ENCODE peak calls at places on chromosomes 11 and 22, in eight cellular contexts. Q is ovary, G is aorta, V is Peyer's patch, O is heart right ventricle, K is neural progenitor cell, I is WERI-Rb-1, Z is fibroblast of lung. Y is an unnamed sample.

GRCh38 chr22:47110817-47111443 is 348.5 kb downstream of the TBC1D22A start:
- DNase-seq in K (no peak), Z (peak; percentile 45), G (no peak), V (no peak), Q (no peak), I (no peak), O (no peak), Y (no peak)

GRCh38 chr11:12164061-12165014 is 53.9 kb downstream of the MICAL2 start:
- DNase-seq in G (no peak), Q (no peak), K (no peak), I (no peak), O (no peak), V (no peak), Z (peak; percentile 99), Y (no peak)

GRCh38 chr11:48081151-48082010 is 101.0 kb downstream of the PTPRJ start:
- DNase-seq in G (peak; percentile 92), K (no peak), V (peak; percentile 48), Z (peak; percentile 92), Q (no peak), O (peak; percentile 69), I (no peak), Y (peak; percentile 93)

GRCh38 chr11:117009905-117010605 is 88.2 kb downstream of the SIK3 start:
- DNase-seq in Q (no peak), Z (peak; percentile 23), K (no peak), O (no peak), I (no peak), G (no peak), V (no peak), Y (no peak)

GRCh38 chr11:126284829-126285228 is 1.9 kb downstream of the TIRAP start:
- DNase-seq in Q (peak; percentile 82), Z (peak; percentile 94), I (no peak), V (peak; percentile 93), O (no peak), G (peak; percentile 87), K (no peak), Y (peak; percentile 88)

GRCh38 chr11:114811971-114812370 is 133.6 kb downstream of the NXPE2 start:
- DNase-seq in O (no peak), G (no peak), I (peak; percentile 84), Q (no peak), Z (no peak), K (no peak), V (no peak), Y (no peak)

GRCh38 chr22:31036671-31037550 is 44.2 kb upstream of the SMTN start:
- DNase-seq in I (no peak), Q (no peak), Z (peak; percentile 33), O (no peak), G (peak; percentile 85), V (peak; percentile 72), K (no peak), Y (peak; percentile 88)

GRCh38 chr11:9461760-9462134 is 935 bp downstream of the ZNF143 start:
- DNase-seq in O (no peak), V (no peak), Z (peak; percentile 49), I (no peak), Q (no peak), G (no peak), K (no peak), Y (no peak)

GRCh38 chr11:29260939-29261705 is 755.7 kb downstream of the KCNA4 start:
- DNase-seq in I (no peak), Z (peak; percentile 74), G (no peak), O (no peak), V (no peak), Q (no peak), K (no peak), Y (peak; percentile 30)

GRCh38 chr11:61425367-61426131 is 4.2 kb downstream of the CPSF7 start:
- DNase-seq in I (no peak), O (no peak), K (no peak), G (no peak), Z (no peak), Q (no peak), V (no peak), Y (no peak)
- H3K36me3 ChIP-seq in I (peaks cover 88% of the 10 kb centered on the region), O (peaks cover 6% of the 10 kb centered on the region), K (peaks cover 32% of the 10 kb centered on the region), G (peaks cover 8% of the 10 kb centered on the region), Z (peaks cover 18% of the 10 kb centered on the region), Q (no peaks in the 10 kb centered on the region), V (no peaks in the 10 kb centered on the region), Y (peaks cover 81% of the 10 kb centered on the region)

DNA sequence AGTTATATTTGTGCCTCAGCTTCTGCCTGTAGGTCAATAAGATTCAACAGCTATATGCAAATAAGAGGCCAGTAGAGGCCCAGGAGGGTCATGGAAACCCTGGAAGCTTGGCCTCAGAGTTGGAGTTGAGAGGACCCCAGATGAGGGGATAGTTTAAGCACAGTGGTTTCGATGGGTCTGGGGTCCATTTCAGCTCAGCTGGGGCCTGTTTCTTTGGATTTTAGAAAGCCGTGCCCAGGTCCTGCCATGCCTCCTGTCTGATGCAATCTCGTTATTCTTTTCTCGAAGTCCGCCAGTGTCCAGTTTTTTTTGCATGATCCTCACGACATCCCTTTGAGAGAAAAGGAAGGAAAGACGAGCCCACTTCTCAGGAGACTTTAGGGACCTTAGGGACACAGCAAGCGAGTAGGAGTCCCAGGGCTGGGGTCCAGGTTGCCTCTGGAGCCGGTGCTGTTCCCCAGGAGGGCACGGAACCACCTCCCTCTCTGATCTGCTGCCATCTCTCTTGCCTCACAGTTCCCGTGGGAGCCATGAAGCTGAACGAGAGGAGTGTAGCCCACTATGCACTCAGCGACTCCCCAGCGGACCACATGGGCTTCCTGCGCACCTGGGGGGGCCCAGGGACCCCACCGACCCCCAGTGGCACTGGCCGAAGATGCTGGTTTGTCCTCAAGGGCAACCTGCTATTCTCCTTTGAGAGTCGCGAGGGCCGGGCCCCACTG is 2.6 kb upstream of the SMDT1 start:
- DNase-seq in Q (peak; percentile 47), I (no peak), O (no peak), K (no peak), V (peak; percentile 33), Z (no peak), G (no peak), Y (no peak)
- H3K4me3 ChIP-seq in Q (no peak overlapping the region), I (no peak overlapping the region), O (no peak overlapping the region), K (no peak overlapping the region), V (no peak overlapping the region), Z (no peak overlapping the region), G (no peak overlapping the region), Y (no peak overlapping the region)

DNA sequence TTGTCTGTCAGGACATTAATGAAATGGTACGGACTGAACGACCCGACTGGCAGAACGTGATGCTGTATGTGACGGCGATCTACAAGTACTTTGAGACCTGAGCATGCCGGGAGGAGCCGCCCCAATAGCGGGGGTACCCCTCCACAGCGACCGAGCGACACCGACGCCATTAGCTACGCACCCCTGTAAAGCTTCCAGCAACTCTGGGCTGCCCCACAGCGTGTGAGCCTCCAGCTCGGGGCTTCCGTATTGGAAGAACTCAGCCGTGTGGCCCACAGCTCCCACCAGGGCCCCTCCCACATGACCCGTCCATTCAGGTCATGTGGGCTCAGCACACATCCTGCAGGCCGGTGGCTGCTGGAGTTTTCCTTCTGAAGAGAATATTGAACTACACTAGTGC is 12.9 kb upstream of the ADORA2A start:
- DNase-seq in K (no peak), I (no peak), Q (peak; percentile 16), V (peak; percentile 45), Z (no peak), G (peak; percentile 62), O (no peak), Y (no peak)
- H3K36me3 ChIP-seq in K (no peaks in the 10 kb centered on the region), I (peaks cover 45% of the 10 kb centered on the region), Q (peaks cover 3% of the 10 kb centered on the region), V (no peaks in the 10 kb centered on the region), Z (peaks cover 13% of the 10 kb centered on the region), G (peaks cover 2% of the 10 kb centered on the region), O (peaks cover 3% of the 10 kb centered on the region), Y (peaks cover 4% of the 10 kb centered on the region)

GRCh38 chr22:26673485-26673884 is 16.1 kb downstream of the MIAT start:
- DNase-seq in K (no peak), G (no peak), V (peak; percentile 52), Z (peak; percentile 58), O (no peak), I (no peak), Q (no peak), Y (peak; percentile 44)

GRCh38 chr22:26672060-26672471 is 14.7 kb downstream of the MIAT start:
- DNase-seq in K (no peak), Q (peak; percentile 48), I (no peak), Z (no peak), O (no peak), V (peak; percentile 60), G (no peak), Y (no peak)

GRCh38 chr22:26670459-26670858 is 13.1 kb downstream of the MIAT start:
- DNase-seq in K (no peak), I (no peak), V (no peak), O (no peak), G (no peak), Z (no peak), Q (no peak), Y (no peak)

GRCh38 chr22:26672590-26673468 is 15.4 kb downstream of the MIAT start:
- DNase-seq in Q (peak; percentile 92), G (peak; percentile 96), Z (peak; percentile 97), I (peak; percentile 94), O (peak; percentile 88), V (peak; percentile 97), K (peak; percentile 94), Y (peak; percentile 91)

GRCh38 chr22:26671317-26672059 is 14.1 kb downstream of the MIAT start:
- DNase-seq in Q (peak; percentile 74), Z (no peak), O (peak; percentile 37), I (no peak), K (no peak), V (peak; percentile 87), G (no peak), Y (no peak)
- H3K4me3 ChIP-seq in Q (no peak overlapping the region), Z (no peak overlapping the region), O (no peak overlapping the region), I (no peak overlapping the region), K (no peak overlapping the region), V (no peak overlapping the region), G (no peak overlapping the region), Y (no peak overlapping the region)

Y was measured in MG63.